ENCODE peak calls at places on chromosome 2, in seven cellular contexts. P is coronary artery, F is left ventricle myocardium inferior, X is A549, U is pancreas, J is tibial artery, G is IMR-90. V is an unnamed sample.
A peak's percentile ranks its signal among the peaks of the same experiment; 100 is the strongest.

GRCh38 chr2:188199716-188200128 is 92.0 kb upstream of the GULP1 start:
- DNase-seq in G (peak; percentile 90), P (no peak), J (no peak), U (no peak), X (peak; percentile 25), F (no peak), V (no peak)

GRCh38 chr2:205654878-205655601 is 27.3 kb upstream of the NRP2 start:
- DNase-seq in F (no peak), J (no peak), X (no peak), U (no peak), P (no peak), G (peak; percentile 88), V (no peak)

GRCh38 chr2:119384971-119385370 is 18.2 kb downstream of the DBI start:
- DNase-seq in G (no peak), X (no peak), P (no peak), F (no peak), U (no peak), J (no peak), V (no peak)

GRCh38 chr2:228224410-228224809 is 42.9 kb upstream of the SPHKAP start:
- DNase-seq in J (no peak), U (no peak), P (no peak), G (no peak), F (no peak), X (no peak), V (no peak)

GRCh38 chr2:30031184-30031583 is 109.8 kb upstream of the ALK start:
- DNase-seq in U (no peak), F (no peak), P (no peak), X (no peak), J (no peak), G (no peak), V (no peak)

GRCh38 chr2:177881001-177881748 is 191.4 kb downstream of the PDE11A start:
- DNase-seq in F (no peak), X (no peak), J (no peak), U (no peak), P (no peak), G (no peak), V (no peak)

GRCh38 chr2:144770616-144771230 is 250.8 kb upstream of the ZEB2 start:
- DNase-seq in U (no peak), X (no peak), G (no peak), F (no peak), P (no peak), J (no peak), V (no peak)

GRCh38 chr2:199896617-199897016 is 14.5 kb upstream of the C2orf69 start:
- DNase-seq in G (no peak), U (no peak), P (no peak), F (no peak), J (no peak), X (no peak), V (no peak)

GRCh38 chr2:23430263-23430662 is 45.3 kb downstream of the KLHL29 start:
- DNase-seq in U (no peak), P (peak; percentile 45), G (peak; percentile 99), J (no peak), F (no peak), X (no peak), V (no peak)

GRCh38 chr2:26245810-26246209 is 1.1 kb downstream of the HADHB start:
- DNase-seq in P (no peak), U (no peak), X (no peak), F (no peak), J (no peak), G (peak; percentile 40), V (no peak)

GRCh38 chr2:37912056-37912455 is 13.0 kb upstream of the RMDN2 start:
- DNase-seq in G (peak; percentile 72), F (no peak), J (no peak), P (no peak), X (no peak), U (no peak), V (no peak)

DNA sequence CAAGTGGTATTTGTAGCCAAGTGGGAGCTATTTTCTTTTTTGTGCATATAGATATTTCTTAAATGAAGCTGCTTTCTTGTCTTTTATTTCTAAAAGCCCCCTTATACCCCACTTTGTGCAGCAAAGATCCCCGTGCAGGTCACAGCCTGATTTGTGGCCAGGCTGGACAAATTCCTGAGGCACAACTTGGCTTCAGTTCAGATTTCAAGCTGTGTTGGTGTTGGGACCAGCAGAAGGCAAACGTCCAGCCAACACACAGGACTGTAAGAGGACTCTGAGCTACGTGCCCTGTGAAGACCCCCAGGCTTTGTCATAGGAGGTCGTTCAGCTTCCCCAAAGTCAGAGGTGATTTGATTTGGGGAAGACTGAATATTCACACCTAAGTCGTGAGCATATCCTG is 21.9 kb downstream of the FOSL2 start:
- DNase-seq in J (no peak), F (no peak), X (no peak), P (no peak), U (peak; percentile 7), G (no peak), V (no peak)
- H3K27ac ChIP-seq in J (peak overlapping the region; percentile 29), F (peak overlapping the region; percentile 42), X (no peak overlapping the region), P (peak overlapping the region; percentile 24), U (no peak overlapping the region), G (no peak overlapping the region), V (no peak overlapping the region)

DNA sequence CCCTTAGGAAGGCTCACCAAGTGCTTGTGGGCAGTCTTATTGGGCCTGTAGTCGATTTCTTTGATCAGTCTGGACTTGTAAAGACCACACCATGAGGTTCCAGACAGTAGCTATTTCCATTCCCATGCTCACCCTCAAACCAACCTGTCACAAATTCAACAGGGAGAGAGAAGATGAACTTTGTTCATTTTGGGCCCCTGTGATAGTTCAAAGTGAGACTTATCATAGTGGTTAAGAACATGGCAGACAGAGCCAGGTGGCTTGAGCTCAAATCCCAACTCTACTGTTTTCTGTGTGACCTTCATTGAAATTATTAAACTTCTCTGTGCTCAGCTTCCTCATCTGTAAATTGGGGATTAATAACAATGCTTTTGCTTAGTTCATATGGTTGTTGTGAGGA is 53.9 kb upstream of the CTLA4 start:
- DNase-seq in J (no peak), U (no peak), X (no peak), G (no peak), F (no peak), P (no peak), V (no peak)
- H3K27ac ChIP-seq in J (no peak overlapping the region), U (no peak overlapping the region), X (peak overlapping the region; percentile 21), G (no peak overlapping the region), F (no peak overlapping the region), P (no peak overlapping the region), V (no peak overlapping the region)

DNA sequence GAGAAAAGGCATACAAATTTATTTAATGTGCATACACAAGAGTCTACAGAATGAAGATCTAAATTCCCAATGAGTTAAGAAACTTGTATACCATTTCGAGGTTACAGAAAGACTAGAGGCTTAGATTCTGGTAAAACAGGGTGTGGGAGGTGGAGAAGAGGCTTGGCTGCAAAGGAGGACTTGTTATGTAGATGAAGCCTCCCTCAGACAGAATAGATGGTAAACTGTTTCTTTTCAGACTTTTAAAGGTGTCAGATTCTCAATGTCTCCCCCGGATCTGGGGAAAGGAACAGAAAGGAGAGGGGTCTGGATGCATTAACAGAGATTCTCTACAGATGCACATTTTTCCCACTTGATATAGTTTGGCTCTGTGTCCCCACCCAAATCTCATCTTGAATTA is 126.0 kb downstream of the ST6GAL2 start:
- DNase-seq in X (no peak), G (no peak), U (no peak), J (no peak), P (no peak), F (no peak), V (no peak)
- H3K27ac ChIP-seq in X (no peak overlapping the region), G (no peak overlapping the region), U (no peak overlapping the region), J (no peak overlapping the region), P (no peak overlapping the region), F (no peak overlapping the region), V (no peak overlapping the region)

GRCh38 chr2:115596659-115597375 is 1154.4 kb downstream of the DPP10 start:
- DNase-seq in U (no peak), F (no peak), P (no peak), X (no peak), G (no peak), J (no peak), V (no peak)
- H3K27ac ChIP-seq in U (no peak overlapping the region), F (no peak overlapping the region), P (no peak overlapping the region), X (no peak overlapping the region), G (no peak overlapping the region), J (no peak overlapping the region), V (no peak overlapping the region)

GRCh38 chr2:21821697-21822227 is 698.0 kb downstream of the TDRD15 start:
- DNase-seq in G (peak; percentile 52), F (no peak), U (no peak), J (no peak), X (no peak), P (no peak), V (no peak)

GRCh38 chr2:21820271-21820670 is 696.5 kb downstream of the TDRD15 start:
- DNase-seq in G (peak; percentile 8), X (no peak), J (no peak), U (no peak), P (no peak), F (peak; percentile 14), V (no peak)

GRCh38 chr2:21819475-21819874 is 695.7 kb downstream of the TDRD15 start:
- DNase-seq in G (peak; percentile 83), J (no peak), F (no peak), X (no peak), U (no peak), P (no peak), V (no peak)

GRCh38 chr2:21822505-21822904 is 698.7 kb downstream of the TDRD15 start:
- DNase-seq in U (no peak), P (no peak), F (no peak), G (no peak), X (no peak), J (no peak), V (no peak)
- H3K27ac ChIP-seq in U (no peak overlapping the region), P (no peak overlapping the region), F (no peak overlapping the region), G (peak overlapping the region; percentile 33), X (no peak overlapping the region), J (no peak overlapping the region), V (no peak overlapping the region)